ENCODE peak calls at places on chromosomes 1 and 21, in four cellular contexts. One of them, this sample, is unnamed.

GRCh38 chr1:61173118-61173517 is 90.8 kb downstream of the NFIA start:
- DNase-seq in A549: no peak
- DNase-seq in HepG2: no peak
- DNase-seq in K562: no peak
- DNase-seq in this sample: no peak

GRCh38 chr1:241964550-241965241 is 7.1 kb downstream of the BECN2 start:
- DNase-seq in HepG2: no peak
- DNase-seq in A549: peak
- DNase-seq in K562: no peak
- DNase-seq in this sample: peak

GRCh38 chr1:12448746-12449177 is 169.2 kb downstream of the DHRS3 start:
- DNase-seq in HepG2: no peak
- DNase-seq in A549: no peak
- DNase-seq in K562: peak
- DNase-seq in this sample: peak

GRCh38 chr1:30600258-30600657 is 123.1 kb downstream of the MATN1 start:
- DNase-seq in HepG2: no peak
- DNase-seq in K562: no peak
- DNase-seq in A549: no peak
- DNase-seq in this sample: no peak

GRCh38 chr1:109198043-109198695 is 15.5 kb upstream of the SARS1 start:
- DNase-seq in A549: peak
- DNase-seq in HepG2: no peak
- DNase-seq in K562: peak
- DNase-seq in this sample: peak

GRCh38 chr1:18066576-18066975 is 41.0 kb upstream of the IGSF21 start:
- DNase-seq in A549: no peak
- DNase-seq in HepG2: no peak
- DNase-seq in K562: no peak
- DNase-seq in this sample: no peak

GRCh38 chr1:186511761-186512637 is 51.1 kb upstream of the PDC start:
- DNase-seq in A549: peak
- DNase-seq in HepG2: no peak
- DNase-seq in K562: no peak
- DNase-seq in this sample: peak

GRCh38 chr1:113903496-113904291 is 905 bp downstream of the AP4B1 start:
- DNase-seq in K562: peak
- DNase-seq in HepG2: no peak
- DNase-seq in A549: no peak
- DNase-seq in this sample: no peak

GRCh38 chr21:34916446-34916845 is 132.7 kb downstream of the RUNX1 start:
- DNase-seq in HepG2: no peak
- DNase-seq in A549: no peak
- DNase-seq in K562: no peak
- DNase-seq in this sample: peak

GRCh38 chr1:1205769-1206375 is 520 bp downstream of the TNFRSF18 start:
- DNase-seq in A549: no peak
- DNase-seq in K562: no peak
- DNase-seq in HepG2: no peak
- DNase-seq in this sample: no peak

GRCh38 chr1:236785477-236785876 is 9.6 kb upstream of the MTR start:
- DNase-seq in K562: no peak
- DNase-seq in HepG2: no peak
- DNase-seq in A549: no peak
- DNase-seq in this sample: no peak

GRCh38 chr1:18530567-18531502 is 50.1 kb downstream of the KLHDC7A start:
- DNase-seq in K562: peak
- DNase-seq in HepG2: peak
- DNase-seq in A549: no peak
- DNase-seq in this sample: no peak

GRCh38 chr1:212401838-212402582 is 12.7 kb downstream of the PACC1 start:
- DNase-seq in A549: peak
- DNase-seq in K562: no peak
- DNase-seq in HepG2: no peak
- DNase-seq in this sample: peak

GRCh38 chr1:19312782-19313635 is 883 bp downstream of the SLC66A1 start:
- DNase-seq in K562: no peak
- DNase-seq in A549: no peak
- DNase-seq in HepG2: no peak
- DNase-seq in this sample: no peak

GRCh38 chr1:219771039-219771438 is 157.3 kb downstream of the SLC30A10 start:
- DNase-seq in K562: no peak
- DNase-seq in A549: peak
- DNase-seq in HepG2: peak
- DNase-seq in this sample: peak

GRCh38 chr1:15618685-15619525 is 1.6 kb downstream of the DDI2 start:
- DNase-seq in HepG2: peak
- DNase-seq in K562: no peak
- DNase-seq in A549: peak
- DNase-seq in this sample: peak

GRCh38 chr1:2517966-2518365 is 8.4 kb downstream of the PANK4 start:
- DNase-seq in K562: no peak
- DNase-seq in A549: no peak
- DNase-seq in HepG2: no peak
- DNase-seq in this sample: no peak

GRCh38 chr1:20367626-20368025 is 77.0 kb downstream of the VWA5B1 start:
- DNase-seq in K562: no peak
- DNase-seq in HepG2: no peak
- DNase-seq in A549: no peak
- DNase-seq in this sample: no peak

GRCh38 chr1:44677201-44677520 is 2.6 kb downstream of the ARMH1 start:
- DNase-seq in K562: peak
- DNase-seq in A549: peak
- DNase-seq in HepG2: peak
- DNase-seq in this sample: peak

DNA sequence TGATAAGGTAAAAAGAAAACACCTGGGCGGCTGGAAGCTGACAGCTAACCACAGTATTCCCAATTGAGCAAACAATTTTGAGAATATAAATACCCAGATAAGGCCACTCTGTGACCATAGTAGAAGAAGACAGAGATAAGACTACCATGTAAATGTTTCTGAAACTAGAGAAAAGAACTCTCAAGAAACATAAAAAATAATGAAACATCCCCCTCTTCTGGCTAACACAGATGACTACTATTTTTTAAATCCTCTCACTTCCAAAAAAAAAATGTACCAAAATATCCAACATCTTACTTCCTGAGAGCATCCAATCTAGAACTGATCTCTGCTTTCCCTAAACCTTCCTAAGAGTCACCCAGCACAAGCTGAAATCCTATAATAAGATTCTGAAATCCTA is 125.9 kb downstream of the HFM1 start:
- DNase-seq in K562: peak
- DNase-seq in A549: peak
- DNase-seq in HepG2: peak
- DNase-seq in this sample: peak
- TF ChIP-seq CTCF in K562: no peak
- TF ChIP-seq CTCF in A549: peak
- TF ChIP-seq CTCF in HepG2: no peak
- TF ChIP-seq CTCF in this sample: peak

GRCh38 chr1:100683448-100684349 is 35.8 kb upstream of the VCAM1 start:
- DNase-seq in A549: no peak
- DNase-seq in HepG2: no peak
- DNase-seq in K562: no peak
- DNase-seq in this sample: no peak
- TF ChIP-seq SMC3 in A549: no peak
- TF ChIP-seq SMC3 in HepG2: no peak
- TF ChIP-seq SMC3 in K562: no peak
- TF ChIP-seq SMC3 in this sample: no peak

GRCh38 chr1:229781453-229781852 is 155.4 kb downstream of the URB2 start:
- DNase-seq in HepG2: peak
- DNase-seq in K562: no peak
- DNase-seq in A549: no peak
- DNase-seq in this sample: no peak

GRCh38 chr1:229786974-229787610 is 161.0 kb downstream of the URB2 start:
- DNase-seq in HepG2: no peak
- DNase-seq in A549: no peak
- DNase-seq in K562: no peak
- DNase-seq in this sample: no peak

GRCh38 chr1:229782469-229782868 is 156.4 kb downstream of the URB2 start:
- DNase-seq in HepG2: no peak
- DNase-seq in K562: no peak
- DNase-seq in A549: no peak
- DNase-seq in this sample: no peak

GRCh38 chr1:229788004-229788403 is 162.0 kb downstream of the URB2 start:
- DNase-seq in A549: no peak
- DNase-seq in K562: no peak
- DNase-seq in HepG2: no peak
- DNase-seq in this sample: no peak

DNA sequence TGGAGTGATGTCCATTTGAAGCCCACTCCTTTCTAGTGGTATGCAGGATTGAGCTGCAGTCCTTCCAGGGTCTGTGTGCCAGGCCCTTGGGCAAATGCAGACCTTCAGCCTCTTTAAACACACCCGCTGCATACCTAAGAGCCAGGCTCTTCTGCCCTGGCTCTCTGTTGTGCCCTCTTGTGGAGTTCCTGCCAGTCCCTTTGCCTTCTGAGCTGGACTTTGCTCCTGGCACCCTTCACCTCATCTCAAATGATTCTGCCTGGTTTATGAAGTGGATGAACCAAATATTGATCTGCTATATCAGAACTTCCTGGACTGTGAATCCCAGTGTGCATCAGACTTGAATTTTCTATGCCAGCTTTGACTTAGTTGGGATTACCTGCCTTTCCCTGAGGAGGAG is 158.8 kb downstream of the URB2 start:
- DNase-seq in A549: no peak
- DNase-seq in K562: no peak
- DNase-seq in HepG2: no peak
- DNase-seq in this sample: no peak
- TF ChIP-seq CTCF in A549: no peak
- TF ChIP-seq CTCF in K562: no peak
- TF ChIP-seq CTCF in HepG2: no peak
- TF ChIP-seq CTCF in this sample: no peak

DNA sequence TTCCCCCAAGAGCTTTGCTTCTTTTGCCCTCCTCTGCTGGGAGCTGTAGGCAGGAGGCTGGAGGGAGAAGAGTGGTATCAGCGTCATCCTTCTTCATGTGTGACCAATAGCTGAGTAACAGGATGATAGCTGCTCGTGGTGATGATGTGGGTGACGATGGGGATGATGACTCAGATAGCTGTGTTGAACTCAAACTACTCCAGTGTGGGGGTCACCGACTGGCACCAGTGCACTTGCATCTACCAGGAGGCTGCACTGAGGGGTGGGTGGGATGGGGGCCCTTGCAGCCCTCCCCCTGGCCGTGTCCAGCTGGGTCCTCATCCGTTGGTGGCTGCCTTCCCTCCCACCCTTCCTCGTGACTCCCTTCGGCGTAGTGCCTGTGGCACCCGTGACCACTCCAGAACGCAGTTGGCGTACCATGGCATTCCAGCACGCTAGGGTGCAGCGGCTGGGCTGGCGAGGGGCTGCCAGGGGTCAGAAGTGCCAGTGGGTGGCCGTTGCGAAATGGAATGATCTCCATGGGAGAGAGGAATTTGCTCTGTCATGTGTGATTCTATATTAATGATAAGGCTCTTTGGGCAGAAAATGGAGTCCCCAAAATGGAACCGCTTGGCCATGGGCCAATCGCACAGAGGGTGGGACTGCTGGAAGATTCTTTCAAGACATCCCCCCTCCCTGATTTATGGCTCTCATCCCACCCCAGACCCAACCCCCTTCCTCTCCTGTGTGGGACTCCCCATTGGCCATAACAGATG is 1.3 kb downstream of the IGFN1 start:
- DNase-seq in A549: peak
- DNase-seq in K562: peak
- DNase-seq in HepG2: no peak
- DNase-seq in this sample: peak
- TF ChIP-seq SMC3 in A549: no peak
- TF ChIP-seq SMC3 in K562: no peak
- TF ChIP-seq SMC3 in HepG2: no peak
- TF ChIP-seq SMC3 in this sample: no peak

GRCh38 chr1:155978973-155979429 is 654 bp upstream of the ARHGEF2 start:
- DNase-seq in HepG2: no peak
- DNase-seq in A549: no peak
- DNase-seq in K562: peak
- DNase-seq in this sample: peak

GRCh38 chr1:155976913-155977606 is 1.3 kb downstream of the ARHGEF2 start:
- DNase-seq in A549: no peak
- DNase-seq in HepG2: no peak
- DNase-seq in K562: peak
- DNase-seq in this sample: no peak

GRCh38 chr1:155979525-155980343 is 1.4 kb upstream of the ARHGEF2 start:
- DNase-seq in HepG2: no peak
- DNase-seq in K562: peak
- DNase-seq in A549: no peak
- DNase-seq in this sample: no peak

GRCh38 chr1:155977607-155978324 is 581 bp downstream of the ARHGEF2 start:
- DNase-seq in HepG2: no peak
- DNase-seq in A549: peak
- DNase-seq in K562: peak
- DNase-seq in this sample: no peak

GRCh38 chr1:155978325-155978972 is at the start of gene ARHGEF2:
- DNase-seq in HepG2: no peak
- DNase-seq in A549: peak
- DNase-seq in K562: peak
- DNase-seq in this sample: peak
- TF ChIP-seq CTCF in HepG2: peak
- TF ChIP-seq CTCF in A549: peak
- TF ChIP-seq CTCF in K562: peak
- TF ChIP-seq CTCF in this sample: peak

GRCh38 chr21:42199488-42200463 is 19.2 kb upstream of the ABCG1 start:
- DNase-seq in K562: peak
- DNase-seq in A549: peak
- DNase-seq in HepG2: peak
- DNase-seq in this sample: peak

GRCh38 chr21:42200906-42201614 is 17.9 kb upstream of the ABCG1 start:
- DNase-seq in HepG2: no peak
- DNase-seq in K562: no peak
- DNase-seq in A549: no peak
- DNase-seq in this sample: no peak

GRCh38 chr21:42201615-42202161 is 17.3 kb upstream of the ABCG1 start:
- DNase-seq in HepG2: no peak
- DNase-seq in K562: no peak
- DNase-seq in A549: no peak
- DNase-seq in this sample: no peak

GRCh38 chr21:42202321-42202720 is 16.6 kb upstream of the ABCG1 start:
- DNase-seq in A549: no peak
- DNase-seq in HepG2: no peak
- DNase-seq in K562: no peak
- DNase-seq in this sample: no peak

DNA sequence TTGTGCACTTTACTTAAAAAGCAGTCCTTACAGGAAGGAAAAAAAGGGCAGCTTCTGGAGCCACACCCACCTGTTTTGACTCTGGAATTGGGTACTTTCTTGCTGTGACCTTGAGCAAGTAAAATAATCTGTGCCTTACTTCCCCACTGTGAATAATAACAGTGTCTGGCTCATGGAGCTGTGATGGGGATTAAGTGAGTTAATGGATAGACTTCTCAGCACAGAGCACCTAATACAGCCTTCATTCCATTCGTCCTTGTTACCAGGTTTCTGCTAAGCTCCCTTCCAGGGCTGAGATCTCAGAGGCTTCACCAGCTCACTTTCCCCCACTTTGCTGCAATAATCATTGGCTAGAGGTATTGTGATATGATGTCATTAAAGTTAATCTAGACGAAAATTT is 20.0 kb upstream of the ABCG1 start:
- DNase-seq in HepG2: no peak
- DNase-seq in A549: no peak
- DNase-seq in K562: no peak
- DNase-seq in this sample: no peak
- TF ChIP-seq SMC3 in HepG2: no peak
- TF ChIP-seq SMC3 in A549: no peak
- TF ChIP-seq SMC3 in K562: no peak
- TF ChIP-seq SMC3 in this sample: no peak